ENCODE peak calls at places on chromosomes 2 and 18, in seven cellular contexts. E, S, B, I, V, U and Y are unnamed samples.

GRCh38 chr2:170966648-170967396 is 37.8 kb downstream of the GORASP2 start:
- DNase-seq in E (no peak), S (no peak), B (no peak), I (peak; percentile 49), V (no peak), U (no peak), Y (no peak)

GRCh38 chr18:31487251-31488015 is 10.5 kb upstream of the DSG2 start:
- DNase-seq in E (no peak), S (no peak), B (no peak), I (peak; percentile 44), V (peak; percentile 23), U (no peak), Y (no peak)

GRCh38 chr18:13566941-13567762 is 159.2 kb downstream of the FAM210A start:
- DNase-seq in E (no peak), S (no peak), B (no peak), I (no peak), V (peak; percentile 57), U (peak; percentile 47), Y (no peak)

GRCh38 chr18:42338683-42339082 is 383.6 kb downstream of the PIK3C3 start:
- DNase-seq in E (no peak), S (no peak), B (no peak), I (no peak), V (no peak), U (no peak), Y (no peak)

GRCh38 chr2:70921839-70922590 is 13.7 kb upstream of the ATP6V1B1 start:
- DNase-seq in E (no peak), S (no peak), B (no peak), I (no peak), V (no peak), U (no peak), Y (peak; percentile 43)

GRCh38 chr2:70188460-70188859 is 2.4 kb downstream of the C2orf42 start:
- DNase-seq in E (no peak), S (no peak), B (no peak), I (peak; percentile 27), V (no peak), U (no peak), Y (no peak)

GRCh38 chr2:37793004-37793403 is 121.6 kb upstream of the CDC42EP3 start:
- DNase-seq in E (no peak), S (no peak), B (no peak), I (no peak), V (no peak), U (no peak), Y (no peak)

GRCh38 chr2:119011162-119011909 is 69.3 kb downstream of the MARCO start:
- DNase-seq in E (peak; percentile 22), S (no peak), B (peak; percentile 12), I (peak; percentile 51), V (peak; percentile 41), U (peak; percentile 39), Y (peak; percentile 62)

GRCh38 chr2:149050188-149050587 is 11.7 kb downstream of the LYPD6B start:
- DNase-seq in E (no peak), S (no peak), B (no peak), I (no peak), V (no peak), U (no peak), Y (no peak)

GRCh38 chr2:144630459-144631215 is 110.7 kb upstream of the ZEB2 start:
- DNase-seq in E (no peak), S (no peak), B (peak; percentile 12), I (no peak), V (peak; percentile 16), U (no peak), Y (no peak)

GRCh38 chr2:131093066-131093842 is at the start of gene FAM168B:
- DNase-seq in E (peak; percentile 81), S (peak; percentile 83), B (peak; percentile 86), I (peak; percentile 76), V (peak; percentile 88), U (peak; percentile 91), Y (peak; percentile 89)

GRCh38 chr18:34120294-34120693 is 104.4 kb downstream of the NOL4 start:
- DNase-seq in E (no peak), S (no peak), B (no peak), I (no peak), V (no peak), U (no peak), Y (no peak)

GRCh38 chr18:80105369-80106167 is 3.5 kb upstream of the ADNP2 start:
- DNase-seq in E (no peak), S (no peak), B (no peak), I (no peak), V (no peak), U (no peak), Y (no peak)

GRCh38 chr18:28767781-28768211 is 590.9 kb upstream of the CDH2 start:
- DNase-seq in E (no peak), S (no peak), B (no peak), I (no peak), V (no peak), U (no peak), Y (no peak)

DNA sequence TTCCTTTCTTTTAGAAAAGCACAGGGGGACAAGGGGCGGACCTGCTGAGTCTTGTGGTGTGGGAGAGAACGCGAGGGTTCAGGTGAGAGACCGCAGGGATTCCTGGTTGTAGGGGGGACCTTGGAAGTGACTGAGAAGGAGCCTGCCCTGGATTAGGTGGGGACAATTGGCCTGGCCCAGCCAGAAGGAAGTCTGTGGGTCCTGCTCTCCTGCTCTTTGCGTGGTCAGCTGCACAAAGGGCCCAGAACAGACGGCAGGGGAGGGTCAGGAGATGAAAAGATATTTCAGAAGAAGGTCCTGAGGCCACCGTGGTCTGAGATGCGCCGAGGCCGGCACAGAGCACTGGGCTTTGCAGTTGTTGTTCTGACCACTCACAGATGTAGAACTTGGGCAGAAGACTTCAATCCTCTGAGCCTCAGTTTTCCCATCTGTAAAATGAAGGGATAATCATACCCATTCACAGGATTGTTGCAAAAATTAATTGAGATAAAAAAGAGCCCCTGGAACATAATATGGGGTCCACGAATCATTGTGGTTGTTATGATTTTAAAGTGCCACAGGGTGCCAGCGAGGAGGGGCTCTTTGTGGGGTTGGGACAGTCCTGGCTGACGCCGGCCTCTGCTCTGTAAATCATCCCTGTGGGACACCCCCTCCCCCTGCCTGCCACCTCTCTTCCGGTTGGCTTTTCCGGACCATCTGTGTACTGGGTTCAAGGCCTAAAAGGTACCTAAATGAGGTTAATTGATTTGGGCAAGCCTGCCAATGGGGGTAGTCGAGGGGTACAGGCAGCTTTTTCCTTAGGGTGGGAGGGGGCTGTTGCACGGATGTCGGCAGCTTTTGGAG is 1.8 kb downstream of the LPIN1 start:
- DNase-seq in E (no peak), S (no peak), B (no peak), I (no peak), V (no peak), U (no peak), Y (no peak)
- H3K4me3 ChIP-seq in E (peak overlapping the region; percentile 68), S (peak overlapping the region; percentile 66), B (no peak overlapping the region), I (no peak overlapping the region), V (no peak overlapping the region), U (peak overlapping the region; percentile 83), Y (no peak overlapping the region)

GRCh38 chr2:230660294-230661060 is 52.2 kb upstream of the CAB39 start:
- DNase-seq in E (no peak), S (peak; percentile 24), B (no peak), I (no peak), V (peak; percentile 46), U (peak; percentile 79), Y (no peak)

GRCh38 chr2:230657462-230657861 is 55.2 kb upstream of the CAB39 start:
- DNase-seq in E (no peak), S (no peak), B (no peak), I (no peak), V (no peak), U (no peak), Y (no peak)

GRCh38 chr2:230657906-230658305 is 54.7 kb upstream of the CAB39 start:
- DNase-seq in E (no peak), S (no peak), B (no peak), I (no peak), V (no peak), U (no peak), Y (no peak)

GRCh38 chr2:230658877-230659652 is 53.6 kb upstream of the CAB39 start:
- DNase-seq in E (no peak), S (no peak), B (no peak), I (no peak), V (no peak), U (no peak), Y (no peak)

GRCh38 chr2:230658577-230658876 is 54.1 kb upstream of the CAB39 start:
- DNase-seq in E (no peak), S (no peak), B (no peak), I (no peak), V (no peak), U (no peak), Y (no peak)
- TF ChIP-seq POLR2A in E (no peak), S (no peak), B (no peak), I (no peak), V (no peak), U (no peak), Y (no peak)

GRCh38 chr2:216804357-216805350 is 55.2 kb downstream of the TNP1 start:
- DNase-seq in E (no peak), S (no peak), B (no peak), I (no peak), V (no peak), U (no peak), Y (no peak)

GRCh38 chr2:216807861-216808272 is 52.0 kb downstream of the TNP1 start:
- DNase-seq in E (no peak), S (no peak), B (peak; percentile 82), I (no peak), V (no peak), U (no peak), Y (no peak)

GRCh38 chr2:216808805-216809425 is 50.9 kb downstream of the TNP1 start:
- DNase-seq in E (no peak), S (no peak), B (no peak), I (no peak), V (no peak), U (no peak), Y (no peak)

DNA sequence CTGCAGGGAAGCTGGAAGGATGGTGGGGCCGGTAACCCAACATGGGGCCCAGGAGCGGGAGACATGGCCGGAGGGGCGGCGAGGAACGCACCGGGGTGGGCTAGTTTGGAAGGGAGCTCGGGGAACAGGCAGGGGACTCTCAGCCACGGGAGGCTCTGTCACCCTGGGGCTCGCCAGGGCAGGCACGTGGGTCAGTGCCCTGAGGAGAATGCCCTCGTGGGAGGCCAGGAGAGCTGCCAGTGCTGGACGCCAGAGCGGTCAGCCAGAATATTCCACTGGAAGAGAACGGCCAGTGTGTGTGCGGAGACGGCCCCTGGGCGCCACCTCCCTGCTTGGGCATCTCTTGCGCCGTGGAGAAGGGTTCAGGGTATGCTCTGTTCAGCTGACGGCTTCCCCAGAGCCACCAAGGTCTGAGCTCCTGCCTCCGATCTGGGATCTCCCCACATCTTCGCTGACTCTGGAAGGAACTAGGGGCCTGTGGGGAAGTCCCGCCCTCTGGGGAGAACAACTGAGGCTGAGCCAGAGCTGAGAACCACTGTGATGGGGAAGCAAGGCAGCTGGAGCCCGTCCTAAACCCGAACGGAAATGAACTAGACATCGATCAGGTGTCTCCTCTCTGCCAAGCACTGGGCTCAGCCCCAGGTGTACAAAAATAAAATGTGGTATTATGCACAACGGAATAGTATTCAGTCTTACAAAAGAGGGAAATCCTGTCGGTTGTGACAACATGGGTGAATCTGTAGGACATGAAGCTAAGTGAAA is 49.3 kb downstream of the TNP1 start:
- DNase-seq in E (no peak), S (no peak), B (peak; percentile 36), I (no peak), V (no peak), U (no peak), Y (no peak)
- H3K4me3 ChIP-seq in E (no peak overlapping the region), S (no peak overlapping the region), B (no peak overlapping the region), I (no peak overlapping the region), V (no peak overlapping the region), U (no peak overlapping the region), Y (no peak overlapping the region)

DNA sequence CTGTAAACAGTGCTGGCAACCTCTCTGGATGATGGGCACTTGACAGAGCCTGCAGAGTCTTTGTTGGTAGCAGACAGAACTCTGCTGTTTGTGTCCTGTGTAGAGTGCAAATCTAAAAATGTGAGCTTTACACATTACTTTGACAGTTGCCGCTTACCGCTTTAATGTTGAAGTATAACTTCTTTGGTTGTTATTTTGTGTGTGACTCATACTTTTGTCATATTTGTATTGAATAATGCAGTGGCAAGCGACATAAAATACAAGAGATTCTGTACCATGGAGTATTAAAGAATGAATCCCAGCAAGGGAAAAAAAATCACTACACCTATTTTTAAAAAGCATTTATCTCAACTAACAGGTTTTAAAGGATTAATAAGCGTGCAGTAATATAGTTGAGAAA is 536.8 kb downstream of the XIRP2 start:
- DNase-seq in E (no peak), S (no peak), B (no peak), I (no peak), V (no peak), U (no peak), Y (no peak)
- TF ChIP-seq POLR2A in E (no peak), S (no peak), B (no peak), I (no peak), V (no peak), U (no peak), Y (no peak)